ENCODE peak calls at places on chromosomes 1 and 21, in five cellular contexts. Y is AG04450; T is GM23338; V is heart left ventricle; F is CD8-positive, alpha-beta T cell. L is an unnamed sample.

GRCh38 chr1:116497660-116498059 is 73.2 kb downstream of the CD58 start:
- DNase-seq in Y (no peak), T (no peak), V (no peak), F (no peak), L (no peak)

GRCh38 chr1:179026813-179027664 is 1.3 kb downstream of the FAM20B start:
- DNase-seq in Y (no peak), T (no peak), V (no peak), F (no peak), L (no peak)

GRCh38 chr1:238914346-238914745 is 472.0 kb upstream of the CHRM3 start:
- DNase-seq in Y (no peak), T (no peak), V (no peak), F (no peak), L (no peak)

GRCh38 chr21:43866659-43867331 is 1.8 kb downstream of the AGPAT3 start:
- DNase-seq in Y (no peak), T (no peak), V (no peak), F (no peak), L (no peak)

GRCh38 chr1:50179639-50180038 is 70.9 kb downstream of the ELAVL4 start:
- DNase-seq in Y (no peak), T (no peak), V (no peak), F (no peak), L (no peak)

GRCh38 chr1:10528066-10529014 is 53.6 kb downstream of the PEX14 start:
- DNase-seq in Y (peak), T (no peak), V (peak), F (no peak), L (no peak)

GRCh38 chr1:197614916-197615692 is 160.2 kb downstream of the DENND1B start:
- DNase-seq in Y (peak), T (peak), V (no peak), F (no peak), L (no peak)

GRCh38 chr1:243850368-243851128 is 505 bp upstream of the AKT3 start:
- DNase-seq in Y (peak), T (peak), V (peak), F (peak), L (peak)

GRCh38 chr1:209655832-209656231 is 3.6 kb upstream of the LAMB3 start:
- DNase-seq in Y (no peak), T (no peak), V (no peak), F (no peak), L (peak)

GRCh38 chr1:244897476-244898254 is 33.3 kb upstream of the HNRNPU start:
- DNase-seq in Y (no peak), T (no peak), V (no peak), F (no peak), L (no peak)

GRCh38 chr21:44966135-44967081 is 26.6 kb downstream of the SLX9 start:
- DNase-seq in Y (no peak), T (no peak), V (peak), F (no peak), L (no peak)

GRCh38 chr1:235999259-235999925 is 65.5 kb downstream of the NID1 start:
- DNase-seq in Y (peak), T (no peak), V (peak), F (peak), L (no peak)

DNA sequence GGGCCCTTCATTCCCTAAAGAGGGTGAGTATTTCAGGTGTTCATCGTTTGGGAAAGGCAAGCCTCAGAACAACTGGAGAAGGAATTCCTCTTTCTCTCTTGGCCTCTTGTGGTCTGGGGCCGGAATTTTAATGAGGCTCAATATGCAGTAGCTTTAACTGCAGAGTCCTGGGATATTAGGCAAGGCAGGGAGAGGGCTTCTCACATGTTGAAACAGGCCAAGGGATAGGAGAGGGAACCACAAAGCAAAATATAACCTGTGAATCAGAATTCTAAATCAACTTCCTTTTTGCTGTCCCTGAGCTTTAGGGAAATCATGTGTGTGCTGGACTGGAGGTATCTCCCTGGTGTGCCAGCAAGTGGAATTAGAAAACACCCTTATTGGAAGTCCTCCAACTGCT is 215.7 kb upstream of the ZRANB2 start:
- DNase-seq in Y (no peak), T (no peak), V (no peak), F (no peak), L (no peak)
- H3K4me3 ChIP-seq in Y (no peak), T (no peak), V (no peak), F (no peak), L (no peak)

DNA sequence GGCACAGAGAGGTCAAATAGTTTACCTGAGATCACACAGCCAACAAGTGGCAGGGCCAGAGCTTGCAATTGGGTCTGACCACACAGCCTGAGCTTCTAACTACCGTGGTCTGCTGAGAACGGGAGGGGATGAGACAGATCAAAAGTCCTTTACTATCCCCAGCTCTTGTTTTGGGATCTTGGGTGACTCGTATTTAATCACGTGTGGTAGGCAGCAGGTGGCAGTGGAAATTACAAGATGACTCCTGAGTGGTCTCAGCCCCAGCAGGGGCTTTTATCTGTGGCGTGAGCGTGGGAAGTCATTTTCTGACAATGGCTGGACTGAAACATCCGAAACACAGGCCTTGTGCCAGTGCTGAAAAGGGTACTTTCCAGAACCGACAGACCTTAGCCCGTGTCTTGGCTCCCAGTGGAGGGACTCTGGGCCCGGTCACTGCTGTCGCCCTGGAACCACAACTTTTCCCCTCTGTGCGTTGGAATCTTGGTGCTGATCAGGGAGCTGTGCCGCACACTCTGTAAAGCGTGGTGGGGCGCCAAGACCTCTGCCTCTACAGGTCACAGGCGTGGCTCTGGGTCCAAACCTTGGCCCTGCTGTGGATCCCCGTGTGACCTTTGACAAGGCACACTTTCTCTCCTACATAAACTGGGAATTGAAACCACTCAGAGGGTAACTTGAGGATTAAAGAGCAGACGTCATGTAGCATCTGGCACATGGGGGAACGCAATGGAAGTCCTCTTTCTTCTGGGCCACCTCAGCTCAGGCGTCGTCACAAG is 12.0 kb downstream of the THEMIS2 start:
- DNase-seq in Y (no peak), T (no peak), V (peak), F (no peak), L (no peak)
- H3K4me3 ChIP-seq in Y (no peak), T (no peak), V (no peak), F (no peak), L (no peak)

GRCh38 chr1:21507511-21508270 is 1.5 kb upstream of the ALPL start:
- DNase-seq in Y (no peak), T (no peak), V (no peak), F (no peak), L (no peak)

GRCh38 chr1:21510885-21511578 is 1.8 kb downstream of the ALPL start:
- DNase-seq in Y (no peak), T (no peak), V (no peak), F (no peak), L (no peak)

GRCh38 chr1:21510113-21510493 is 880 bp downstream of the ALPL start:
- DNase-seq in Y (no peak), T (peak), V (no peak), F (no peak), L (no peak)

GRCh38 chr1:21508580-21509350 is 458 bp upstream of the ALPL start:
- DNase-seq in Y (no peak), T (peak), V (peak), F (peak), L (no peak)

GRCh38 chr1:21509351-21510112 is at the start of gene ALPL:
- DNase-seq in Y (no peak), T (peak), V (peak), F (no peak), L (no peak)
- H3K4me3 ChIP-seq in Y (peak), T (peak), V (peak), F (peak), L (no peak)

GRCh38 chr1:100131623-100132022 is 1.1 kb downstream of the SASS6 start:
- DNase-seq in Y (no peak), T (no peak), V (no peak), F (no peak), L (no peak)

GRCh38 chr1:100137602-100138001 is 4.6 kb downstream of the TRMT13 start:
- DNase-seq in Y (no peak), T (no peak), V (no peak), F (no peak), L (no peak)

GRCh38 chr1:100130552-100131077 is 2.1 kb downstream of the SASS6 start:
- DNase-seq in Y (no peak), T (peak), V (no peak), F (no peak), L (no peak)

GRCh38 chr1:100132566-100133477 is at the start of the genes SASS6 and TRMT13:
- DNase-seq in Y (peak), T (peak), V (peak), F (peak), L (peak)

GRCh38 chr1:100134872-100135271 is 1.9 kb downstream of the TRMT13 start:
- DNase-seq in Y (no peak), T (no peak), V (no peak), F (no peak), L (no peak)
- H3K4me3 ChIP-seq in Y (no peak), T (no peak), V (no peak), F (no peak), L (no peak)

GRCh38 chr1:181033128-181033798 is 520 bp upstream of the MR1 start:
- DNase-seq in Y (no peak), T (no peak), V (peak), F (no peak), L (no peak)
- H3K4me3 ChIP-seq in Y (peak), T (no peak), V (peak), F (peak), L (peak)

GRCh38 chr1:27031235-27032118 is 18.8 kb upstream of the TENT5B start:
- DNase-seq in Y (peak), T (peak), V (peak), F (no peak), L (peak)
- H3K4me3 ChIP-seq in Y (peak), T (peak), V (peak), F (no peak), L (peak)

GRCh38 chr21:14405225-14405624 is 22.3 kb upstream of the HSPA13 start:
- DNase-seq in Y (no peak), T (no peak), V (no peak), F (no peak), L (no peak)

GRCh38 chr21:14403681-14404318 is 20.9 kb upstream of the HSPA13 start:
- DNase-seq in Y (no peak), T (peak), V (no peak), F (no peak), L (no peak)

DNA sequence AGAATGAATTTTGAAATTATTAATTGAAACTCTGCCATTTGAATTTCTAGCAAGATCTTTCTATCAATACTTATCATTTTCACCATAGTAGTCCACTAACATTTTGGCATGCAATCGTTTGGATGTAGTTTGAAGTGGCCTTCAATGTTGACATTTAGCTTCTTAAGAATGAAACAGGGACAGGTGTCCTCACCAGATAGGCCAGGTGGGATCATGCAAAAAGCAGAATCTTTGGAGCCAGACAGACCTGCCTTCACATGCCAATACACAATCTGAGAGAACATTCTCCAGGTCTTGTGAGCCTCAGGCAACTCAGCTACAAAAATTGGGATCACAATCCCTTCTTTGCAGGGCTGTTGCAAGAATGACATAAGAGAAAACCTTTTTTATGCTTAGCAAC is 18.3 kb upstream of the HSPA13 start:
- DNase-seq in Y (no peak), T (no peak), V (no peak), F (no peak), L (no peak)
- H3K4me3 ChIP-seq in Y (no peak), T (no peak), V (no peak), F (no peak), L (no peak)

GRCh38 chr1:21751281-21751680 is 31.7 kb downstream of the USP48 start:
- DNase-seq in Y (no peak), T (no peak), V (no peak), F (no peak), L (no peak)
- H3K4me3 ChIP-seq in Y (no peak), T (no peak), V (no peak), F (no peak), L (no peak)